ENCODE peak calls at places on chromosomes 12 and 14, in five cellular contexts. U is activated naive CD4-positive, alpha-beta T cell treated with anti-CD3 and anti-CD28 coated beads, Interleukin-2, amount 50 U/mL, for 72 hours; T is stimulated activated naive B cell treated with anti-CD40 and anti-IgM and Interleukin-4, amounts not matched to agents 10 μg/mL and 1 μg/mL and 100 μg/mL, for 72 hours; I is central memory CD8-positive, alpha-beta T cell; Y is A549. B is an unnamed sample.

GRCh38 chr12:7497661-7498060 is 5.9 kb downstream of the CD163 start:
- ATAC-seq in U (no peak), T (no peak), I (no peak), Y (no peak), B (no peak)

GRCh38 chr12:71129364-71129763 is 28.4 kb downstream of the TSPAN8 start:
- ATAC-seq in U (no peak), T (no peak), I (no peak), Y (no peak), B (no peak)

GRCh38 chr12:92003701-92004100 is 141.9 kb downstream of the BTG1 start:
- ATAC-seq in U (no peak), T (no peak), I (no peak), Y (no peak), B (no peak)

GRCh38 chr12:98397323-98398105 is 117.9 kb upstream of the TMPO start:
- ATAC-seq in U (peak), T (peak), I (peak), Y (peak), B (peak)

GRCh38 chr14:75156901-75157300 is 19.5 kb downstream of the TMED10 start:
- ATAC-seq in U (peak), T (no peak), I (peak), Y (no peak), B (peak)

GRCh38 chr12:181921-182320 is 32.0 kb downstream of the SLC6A12 start:
- ATAC-seq in U (no peak), T (no peak), I (no peak), Y (no peak), B (no peak)

GRCh38 chr12:16520328-16520727 is 85.6 kb downstream of the LMO3 start:
- ATAC-seq in U (no peak), T (no peak), I (no peak), Y (no peak), B (no peak)

GRCh38 chr12:126914170-126914796 is 1352.7 kb upstream of the TMEM132C start:
- ATAC-seq in U (no peak), T (no peak), I (no peak), Y (no peak), B (no peak)

GRCh38 chr12:66803972-66804371 is 125.1 kb upstream of the GRIP1 start:
- ATAC-seq in U (no peak), T (no peak), I (no peak), Y (no peak), B (no peak)

GRCh38 chr14:64265222-64265621 is 28.9 kb downstream of the ESR2 start:
- ATAC-seq in U (no peak), T (peak), I (no peak), Y (no peak), B (no peak)

GRCh38 chr12:42144174-42144423 is 575 bp downstream of the GXYLT1 start:
- ATAC-seq in U (no peak), T (peak), I (no peak), Y (no peak), B (peak)

GRCh38 chr12:83477706-83478105 is 791.0 kb downstream of the TMTC2 start:
- ATAC-seq in U (no peak), T (no peak), I (no peak), Y (no peak), B (no peak)

GRCh38 chr12:89513544-89513943 is 11.1 kb downstream of the GALNT4 start:
- ATAC-seq in U (no peak), T (no peak), I (no peak), Y (no peak), B (no peak)

GRCh38 chr14:20680843-20681347 is 3.5 kb upstream of the RNASE4 start:
- ATAC-seq in U (no peak), T (peak), I (peak), Y (no peak), B (no peak)

GRCh38 chr12:69657376-69658137 is 41.5 kb downstream of the BEST3 start:
- ATAC-seq in U (no peak), T (no peak), I (no peak), Y (peak), B (no peak)

GRCh38 chr12:27821259-27821973 is 41.4 kb upstream of the MANSC4 start:
- ATAC-seq in U (no peak), T (peak), I (no peak), Y (peak), B (no peak)

GRCh38 chr12:109053382-109054123 is 1.2 kb downstream of the USP30 start:
- ATAC-seq in U (peak), T (peak), I (peak), Y (no peak), B (peak)

GRCh38 chr12:86264451-86265328 is 8.5 kb upstream of the MGAT4C start:
- ATAC-seq in U (no peak), T (no peak), I (no peak), Y (no peak), B (no peak)

GRCh38 chr14:91333640-91334039 is 84.0 kb downstream of the CCDC88C start:
- ATAC-seq in U (no peak), T (no peak), I (no peak), Y (no peak), B (no peak)

GRCh38 chr12:93115646-93116045 is 186.6 kb upstream of the EEA1 start:
- ATAC-seq in U (no peak), T (no peak), I (no peak), Y (no peak), B (no peak)

GRCh38 chr12:103128862-103129501 is 171.5 kb downstream of the ASCL1 start:
- ATAC-seq in U (no peak), T (no peak), I (no peak), Y (no peak), B (no peak)

GRCh38 chr12:50121636-50122035 is 9.6 kb downstream of the COX14 start:
- ATAC-seq in U (no peak), T (no peak), I (no peak), Y (no peak), B (no peak)

GRCh38 chr14:35374273-35374681 is 30.3 kb downstream of the NFKBIA start:
- ATAC-seq in U (no peak), T (no peak), I (no peak), Y (peak), B (no peak)

GRCh38 chr14:91060472-91061308 is at the start of gene RPS6KA5:
- ATAC-seq in U (peak), T (peak), I (peak), Y (peak), B (peak)

GRCh38 chr14:100469632-100470522 is 117.3 kb downstream of the BEGAIN start:
- ATAC-seq in U (peak), T (peak), I (no peak), Y (no peak), B (peak)

GRCh38 chr14:105064721-105065143 is 498 bp downstream of the GPR132 start:
- ATAC-seq in U (no peak), T (peak), I (peak), Y (peak), B (peak)

GRCh38 chr12:93302331-93303229 is 75.1 kb upstream of the NUDT4 start:
- ATAC-seq in U (peak), T (peak), I (no peak), Y (no peak), B (no peak)